ENCODE peak calls at places on chromosomes 6 and 20, in six cellular contexts. One of them, this sample, is unnamed. For H3K4me1, the result is how much of the 10 kb centered on the place peaks cover.

GRCh38 chr20:37315293-37316110 is 26.0 kb downstream of the MANBAL start:
- DNase-seq in H1: no peak
- DNase-seq in heart left ventricle: peak
- DNase-seq in HepG2: no peak
- DNase-seq in HCT116: no peak
- DNase-seq in testis: peak
- DNase-seq in this sample: peak

GRCh38 chr20:37907677-37908397 is 4.9 kb downstream of the VSTM2L start:
- DNase-seq in H1: no peak
- DNase-seq in heart left ventricle: no peak
- DNase-seq in HepG2: no peak
- DNase-seq in HCT116: no peak
- DNase-seq in testis: peak
- DNase-seq in this sample: no peak

GRCh38 chr20:46977909-46978588 is 83.4 kb downstream of the EYA2 start:
- DNase-seq in H1: no peak
- DNase-seq in heart left ventricle: no peak
- DNase-seq in HepG2: no peak
- DNase-seq in HCT116: no peak
- DNase-seq in testis: no peak
- DNase-seq in this sample: no peak

GRCh38 chr6:6646859-6647258 is 58.3 kb downstream of the LY86 start:
- DNase-seq in H1: no peak
- DNase-seq in heart left ventricle: no peak
- DNase-seq in HepG2: no peak
- DNase-seq in HCT116: no peak
- DNase-seq in testis: no peak
- DNase-seq in this sample: no peak

GRCh38 chr6:12258591-12258990 is 31.6 kb upstream of the EDN1 start:
- DNase-seq in H1: no peak
- DNase-seq in heart left ventricle: no peak
- DNase-seq in HepG2: no peak
- DNase-seq in HCT116: no peak
- DNase-seq in testis: no peak
- DNase-seq in this sample: no peak

GRCh38 chr20:4418141-4418540 is 303.6 kb upstream of the PRND start:
- DNase-seq in H1: no peak
- DNase-seq in heart left ventricle: no peak
- DNase-seq in HepG2: no peak
- DNase-seq in HCT116: no peak
- DNase-seq in testis: no peak
- DNase-seq in this sample: no peak

GRCh38 chr6:1296079-1296478 is 15.8 kb upstream of the FOXQ1 start:
- DNase-seq in H1: no peak
- DNase-seq in heart left ventricle: no peak
- DNase-seq in HepG2: no peak
- DNase-seq in HCT116: no peak
- DNase-seq in testis: no peak
- DNase-seq in this sample: no peak

GRCh38 chr6:25193147-25193864 is 85.9 kb upstream of the CARMIL1 start:
- DNase-seq in H1: no peak
- DNase-seq in heart left ventricle: peak
- DNase-seq in HepG2: no peak
- DNase-seq in HCT116: peak
- DNase-seq in testis: peak
- DNase-seq in this sample: no peak

GRCh38 chr6:89966250-89966588 is 72.0 kb downstream of the GJA10 start:
- DNase-seq in H1: no peak
- DNase-seq in heart left ventricle: no peak
- DNase-seq in HepG2: no peak
- DNase-seq in HCT116: no peak
- DNase-seq in testis: no peak
- DNase-seq in this sample: no peak

GRCh38 chr6:137862419-137863125 is 4.5 kb upstream of the TNFAIP3 start:
- DNase-seq in H1: no peak
- DNase-seq in heart left ventricle: no peak
- DNase-seq in HepG2: no peak
- DNase-seq in HCT116: no peak
- DNase-seq in testis: no peak
- DNase-seq in this sample: no peak

GRCh38 chr6:105988321-105988720 is 97.8 kb upstream of the PRDM1 start:
- DNase-seq in H1: no peak
- DNase-seq in heart left ventricle: no peak
- DNase-seq in HepG2: no peak
- DNase-seq in HCT116: no peak
- DNase-seq in testis: no peak
- DNase-seq in this sample: no peak

GRCh38 chr20:17491488-17491887 is 39.7 kb downstream of the BFSP1 start:
- DNase-seq in H1: no peak
- DNase-seq in heart left ventricle: no peak
- DNase-seq in HepG2: no peak
- DNase-seq in HCT116: no peak
- DNase-seq in testis: no peak
- DNase-seq in this sample: no peak

GRCh38 chr6:125662301-125662700 is 87.1 kb upstream of the HEY2 start:
- DNase-seq in H1: no peak
- DNase-seq in heart left ventricle: no peak
- DNase-seq in HepG2: no peak
- DNase-seq in HCT116: no peak
- DNase-seq in testis: no peak
- DNase-seq in this sample: no peak

GRCh38 chr6:43786664-43787329 is 16.8 kb downstream of the VEGFA start:
- DNase-seq in H1: no peak
- DNase-seq in heart left ventricle: no peak
- DNase-seq in HepG2: no peak
- DNase-seq in HCT116: no peak
- DNase-seq in testis: no peak
- DNase-seq in this sample: no peak

GRCh38 chr20:22805219-22805618 is 220.8 kb upstream of the FOXA2 start:
- DNase-seq in H1: no peak
- DNase-seq in heart left ventricle: peak
- DNase-seq in HepG2: peak
- DNase-seq in HCT116: no peak
- DNase-seq in testis: no peak
- DNase-seq in this sample: no peak

GRCh38 chr6:143902827-143903226 is 38.6 kb downstream of the ZC2HC1B start:
- DNase-seq in H1: no peak
- DNase-seq in heart left ventricle: no peak
- DNase-seq in HepG2: no peak
- DNase-seq in HCT116: no peak
- DNase-seq in testis: no peak
- DNase-seq in this sample: no peak

GRCh38 chr6:17385660-17386059 is 7.7 kb upstream of the CAP2 start:
- DNase-seq in H1: no peak
- DNase-seq in heart left ventricle: no peak
- DNase-seq in HepG2: no peak
- DNase-seq in HCT116: no peak
- DNase-seq in testis: no peak
- DNase-seq in this sample: no peak

DNA sequence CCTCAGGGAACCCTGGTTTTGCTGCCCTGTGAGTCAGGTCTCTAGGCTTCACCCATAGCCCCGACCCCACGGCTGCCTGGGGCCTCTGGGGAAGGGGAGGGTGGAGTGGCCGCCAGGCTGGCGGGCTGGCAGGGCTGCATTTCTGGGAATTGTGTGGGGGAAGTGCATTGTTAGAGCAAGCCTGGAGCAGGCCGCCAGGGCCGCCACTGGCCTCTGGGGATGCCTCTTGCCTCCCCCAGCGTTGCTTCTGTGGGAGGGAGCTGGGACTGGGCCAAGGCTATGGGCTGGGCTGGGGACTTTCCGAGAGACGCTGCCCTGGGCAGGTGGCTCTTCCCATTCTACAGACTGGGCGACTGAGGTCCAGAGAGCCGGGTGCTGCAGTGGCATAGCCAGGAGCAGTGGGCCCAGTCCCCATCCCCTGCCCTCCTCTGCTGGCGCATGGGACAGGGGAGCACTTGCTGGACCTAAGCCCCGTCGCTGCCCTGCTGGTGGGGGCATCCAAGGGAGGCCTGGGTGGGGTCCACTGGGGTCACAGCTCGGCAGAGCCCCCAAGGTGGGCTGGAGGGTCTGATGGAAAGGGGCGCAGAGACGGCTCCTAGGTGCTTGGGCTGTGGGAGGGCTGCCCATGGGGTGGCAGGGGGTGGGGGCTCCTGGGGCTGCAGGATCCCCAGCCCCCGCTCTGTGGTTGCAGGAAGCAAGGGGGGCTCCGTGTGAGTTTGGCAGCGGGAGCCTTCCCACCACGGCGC is 6.6 kb upstream of the SOX18 start:
- DNase-seq in H1: no peak
- DNase-seq in heart left ventricle: peak
- DNase-seq in HepG2: peak
- DNase-seq in HCT116: no peak
- DNase-seq in testis: peak
- DNase-seq in this sample: no peak
- TF ChIP-seq CTCF in H1: no peak
- TF ChIP-seq CTCF in heart left ventricle: no peak
- TF ChIP-seq CTCF in HepG2: no peak
- TF ChIP-seq CTCF in HCT116: no peak
- TF ChIP-seq CTCF in testis: no peak
- TF ChIP-seq CTCF in this sample: no peak

GRCh38 chr6:129498556-129498940 is 211.4 kb downstream of the ARHGAP18 start:
- DNase-seq in H1: no peak
- DNase-seq in heart left ventricle: no peak
- DNase-seq in HepG2: no peak
- DNase-seq in HCT116: no peak
- DNase-seq in testis: no peak
- DNase-seq in this sample: no peak
- H3K4me1 ChIP-seq in H1: under half
- H3K4me1 ChIP-seq in heart left ventricle: under half
- H3K4me1 ChIP-seq in HepG2: under half
- H3K4me1 ChIP-seq in HCT116: half or more
- H3K4me1 ChIP-seq in testis: under half
- H3K4me1 ChIP-seq in this sample: under half

DNA sequence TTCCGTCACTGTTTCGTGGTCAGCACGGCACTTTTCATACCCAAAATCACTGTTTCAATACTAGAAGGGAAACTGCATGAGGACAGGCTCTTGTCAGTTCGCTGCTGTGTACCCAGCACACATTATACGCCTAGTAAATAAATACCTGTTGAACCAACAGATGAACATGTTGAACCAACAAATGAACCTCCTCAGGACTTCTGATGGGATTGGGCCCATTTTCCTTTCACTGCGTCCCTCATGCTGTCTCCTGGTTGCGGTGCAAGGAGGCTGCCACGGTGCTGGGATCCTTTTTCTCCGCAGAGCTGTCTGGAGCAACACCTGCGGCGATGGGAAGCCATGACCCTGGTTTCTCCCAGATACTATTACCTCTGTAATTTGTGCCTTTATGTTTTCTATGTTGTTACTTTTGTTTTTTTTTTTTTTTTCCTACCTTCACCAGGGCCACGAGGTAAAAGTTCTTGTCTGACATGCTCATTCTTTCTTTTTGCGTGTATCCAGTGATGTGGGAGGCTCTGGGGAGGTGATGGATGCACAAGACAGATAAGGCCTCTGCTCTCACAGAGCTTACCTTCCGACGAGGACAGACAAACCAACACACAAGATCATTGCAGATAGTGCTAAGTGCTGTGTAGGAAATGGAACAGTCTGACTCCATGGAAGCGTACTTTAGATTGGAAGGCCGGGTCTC is 1.1 kb downstream of the VAPB start:
- DNase-seq in H1: no peak
- DNase-seq in heart left ventricle: no peak
- DNase-seq in HepG2: no peak
- DNase-seq in HCT116: peak
- DNase-seq in testis: no peak
- DNase-seq in this sample: no peak
- TF ChIP-seq POLR2A in H1: no peak
- TF ChIP-seq POLR2A in heart left ventricle: no peak
- TF ChIP-seq POLR2A in HepG2: no peak
- TF ChIP-seq POLR2A in HCT116: no peak
- TF ChIP-seq POLR2A in testis: no peak
- TF ChIP-seq POLR2A in this sample: no peak

DNA sequence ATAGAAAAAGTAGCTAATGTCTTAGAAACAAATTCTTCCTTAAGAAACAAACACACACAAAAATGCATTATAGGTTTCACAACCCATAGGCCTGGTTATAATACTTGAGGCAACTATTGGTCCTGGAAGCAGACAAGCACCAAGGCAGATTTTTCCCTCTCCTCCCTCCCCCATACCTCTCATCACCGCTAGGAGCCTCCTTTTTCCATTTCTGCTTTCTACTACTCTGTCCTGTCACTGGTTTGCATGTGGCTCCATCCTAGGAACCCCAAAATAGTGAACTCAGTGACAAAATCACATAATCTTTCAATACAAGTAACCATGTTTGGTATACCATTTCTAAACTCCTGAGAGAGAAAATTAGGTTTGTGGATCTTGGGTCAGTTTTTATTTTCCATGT is 66.1 kb downstream of the HMGCLL1 start:
- DNase-seq in H1: no peak
- DNase-seq in heart left ventricle: no peak
- DNase-seq in HepG2: no peak
- DNase-seq in HCT116: no peak
- DNase-seq in testis: no peak
- DNase-seq in this sample: no peak
- TF ChIP-seq CTCF in H1: no peak
- TF ChIP-seq CTCF in heart left ventricle: no peak
- TF ChIP-seq CTCF in HepG2: peak
- TF ChIP-seq CTCF in HCT116: peak
- TF ChIP-seq CTCF in testis: no peak
- TF ChIP-seq CTCF in this sample: no peak

DNA sequence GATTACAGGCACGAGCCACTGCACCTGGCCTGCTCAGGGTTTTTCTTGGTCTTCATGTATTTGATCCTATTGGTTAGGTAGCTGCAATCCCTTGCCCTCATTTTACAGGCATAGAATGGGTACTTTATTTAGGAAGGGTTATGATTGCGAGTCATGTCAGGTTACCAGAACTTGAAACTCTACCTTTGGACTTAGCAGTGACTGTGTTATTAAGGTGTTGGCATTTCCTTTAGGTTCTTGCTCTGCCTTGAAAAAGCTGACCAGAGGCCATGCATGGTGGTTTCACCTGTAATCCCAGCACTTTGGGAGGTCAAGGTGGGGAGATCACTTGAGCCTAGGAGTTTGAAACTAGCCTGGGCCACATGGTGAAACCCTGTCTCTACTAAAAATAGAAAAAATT is 24.5 kb downstream of the JARID2 start:
- DNase-seq in H1: no peak
- DNase-seq in heart left ventricle: no peak
- DNase-seq in HepG2: no peak
- DNase-seq in HCT116: no peak
- DNase-seq in testis: no peak
- DNase-seq in this sample: no peak
- H3K4me1 ChIP-seq in H1: under half
- H3K4me1 ChIP-seq in heart left ventricle: half or more
- H3K4me1 ChIP-seq in HepG2: half or more
- H3K4me1 ChIP-seq in HCT116: under half
- H3K4me1 ChIP-seq in testis: half or more
- H3K4me1 ChIP-seq in this sample: under half